ENCODE peak calls at places on chromosomes 13 and 19, in four cellular contexts. T is H9, W is left ventricle myocardium inferior, H is endodermal cell. Z is an unnamed sample.

GRCh38 chr13:28173793-28174192 is 35.4 kb downstream of the PAN3 start:
- DNase-seq in W (no peak), T (no peak), H (no peak), Z (no peak)

GRCh38 chr19:51458051-51458645 is at the start of gene SIGLEC8:
- DNase-seq in W (no peak), H (no peak), T (no peak), Z (no peak)

GRCh38 chr19:39568604-39569003 is 28.6 kb upstream of the EID2 start:
- DNase-seq in T (no peak), W (no peak), H (no peak), Z (no peak)

GRCh38 chr19:55526216-55527196 is 10.4 kb downstream of the SBK2 start:
- DNase-seq in H (peak; percentile 89), T (no peak), W (peak; percentile 82), Z (peak; percentile 21)

GRCh38 chr13:43388282-43389034 is 365.1 kb downstream of the DNAJC15 start:
- DNase-seq in H (no peak), T (no peak), W (no peak), Z (no peak)

GRCh38 chr19:45780448-45781281 is 1.6 kb downstream of the DMPK start:
- DNase-seq in T (no peak), H (no peak), W (no peak), Z (no peak)

GRCh38 chr13:43522788-43523187 is 264.0 kb downstream of the ENOX1 start:
- DNase-seq in H (no peak), W (no peak), T (no peak), Z (no peak)

GRCh38 chr13:97222934-97223710 is 989 bp downstream of the MBNL2 start:
- DNase-seq in H (no peak), T (no peak), W (no peak), Z (no peak)

GRCh38 chr13:85586422-85586831 is 212.8 kb downstream of the SLITRK6 start:
- DNase-seq in T (no peak), W (no peak), H (no peak), Z (no peak)

GRCh38 chr19:3852614-3853254 is 16.1 kb downstream of the ZFR2 start:
- DNase-seq in H (peak; percentile 75), W (no peak), T (no peak), Z (no peak)

GRCh38 chr13:49935171-49936084 is 712 bp downstream of the SPRYD7 start:
- DNase-seq in T (peak; percentile 66), W (peak; percentile 36), H (peak; percentile 85), Z (no peak)

GRCh38 chr19:41064974-41065569 is 23.2 kb upstream of the CYP2A13 start:
- DNase-seq in T (peak; percentile 54), H (peak; percentile 63), W (no peak), Z (no peak)

GRCh38 chr13:109214393-109214792 is 572.0 kb downstream of the IRS2 start:
- DNase-seq in T (no peak), W (no peak), H (no peak), Z (no peak)

GRCh38 chr13:27919299-27919933 is 384 bp upstream of the PDX1 start:
- DNase-seq in T (no peak), H (no peak), W (no peak), Z (no peak)

GRCh38 chr19:16446108-16447014 is 25.4 kb downstream of the EPS15L1 start:
- DNase-seq in T (no peak), W (no peak), H (no peak), Z (peak; percentile 76)

GRCh38 chr13:114035583-114036501 is 62.0 kb upstream of the C13orf46 start:
- DNase-seq in W (peak; percentile 54), H (no peak), T (no peak), Z (no peak)

GRCh38 chr13:49669735-49670309 is 21.5 kb downstream of the EBPL start:
- DNase-seq in T (peak; percentile 72), W (no peak), H (peak; percentile 83), Z (peak; percentile 66)

GRCh38 chr19:29484876-29485275 is 40.9 kb upstream of the VSTM2B start:
- DNase-seq in T (peak; percentile 5), H (peak; percentile 26), W (no peak), Z (no peak)

GRCh38 chr13:99153219-99153618 is 47.4 kb upstream of the UBAC2 start:
- DNase-seq in T (no peak), H (no peak), W (no peak), Z (no peak)

GRCh38 chr19:35738887-35739229 is 3.4 kb downstream of the IGFLR1 start:
- DNase-seq in T (no peak), W (no peak), H (no peak), Z (no peak)
- TF ChIP-seq CTCF in T (no peak), W (no peak), H (no peak), Z (no peak)

GRCh38 chr19:47102561-47103135 is 10.9 kb downstream of the ZC3H4 start:
- DNase-seq in W (no peak), H (no peak), T (no peak), Z (peak; percentile 56)
- H3K4me1 ChIP-seq in W (peaks cover 84% of the 10 kb centered on the region), H (no peaks in the 10 kb centered on the region), T (peaks cover 4% of the 10 kb centered on the region), Z (peaks cover 47% of the 10 kb centered on the region)

GRCh38 chr19:6272913-6273600 is 6.7 kb downstream of the MLLT1 start:
- DNase-seq in T (no peak), W (no peak), H (no peak), Z (no peak)

GRCh38 chr19:6271251-6271650 is 8.5 kb downstream of the MLLT1 start:
- DNase-seq in T (peak; percentile 55), W (no peak), H (peak; percentile 80), Z (peak; percentile 77)

GRCh38 chr19:6273701-6274601 is 5.8 kb downstream of the MLLT1 start:
- DNase-seq in H (no peak), W (peak; percentile 84), T (no peak), Z (peak; percentile 92)

GRCh38 chr19:6271721-6272410 is 7.9 kb downstream of the MLLT1 start:
- DNase-seq in H (peak; percentile 53), T (peak; percentile 48), W (peak; percentile 93), Z (peak; percentile 90)

DNA sequence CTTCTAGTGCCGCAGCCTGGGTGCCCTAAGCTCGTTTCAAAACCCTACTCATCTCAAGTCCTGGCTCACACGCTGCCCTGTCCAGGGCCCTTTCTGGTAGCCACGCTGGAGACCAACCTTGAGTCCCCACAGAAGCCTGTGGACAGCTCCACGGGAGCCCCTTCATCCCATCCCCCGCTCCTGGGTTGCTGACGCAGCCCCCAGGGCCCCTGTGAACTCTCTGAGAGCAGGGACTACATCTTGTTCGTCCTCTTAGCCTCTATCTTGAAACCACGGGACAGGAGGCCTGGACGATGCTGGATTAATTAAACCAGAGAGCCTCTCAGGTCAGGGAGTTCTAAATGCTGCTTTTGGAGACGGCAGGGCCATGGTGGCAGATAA is 7.4 kb downstream of the MLLT1 start:
- DNase-seq in T (no peak), H (no peak), W (no peak), Z (no peak)
- TF ChIP-seq CTCF in T (no peak), H (no peak), W (no peak), Z (no peak)

GRCh38 chr13:46178143-46178542 is 3.8 kb downstream of the LCP1 start:
- DNase-seq in W (no peak), H (no peak), T (no peak), Z (no peak)
- H3K4me1 ChIP-seq in W (no peaks in the 10 kb centered on the region), H (peaks cover 4% of the 10 kb centered on the region), T (peaks cover 3% of the 10 kb centered on the region), Z (no peaks in the 10 kb centered on the region)

GRCh38 chr19:49224856-49225255 is 67.3 kb downstream of the TRPM4 start:
- DNase-seq in H (peak; percentile 89), W (peak; percentile 32), T (peak; percentile 87), Z (peak; percentile 57)
- TF ChIP-seq CTCF in H (peak; percentile 80), W (peak; percentile 51), T (peak; percentile 74), Z (peak; percentile 48)

GRCh38 chr13:32073180-32073864 is 41.7 kb downstream of the FRY start:
- DNase-seq in H (no peak), W (no peak), T (no peak), Z (no peak)
- H3K4me1 ChIP-seq in H (no peaks in the 10 kb centered on the region), W (peaks cover 65% of the 10 kb centered on the region), T (no peaks in the 10 kb centered on the region), Z (no peaks in the 10 kb centered on the region)

GRCh38 chr19:1465191-1466016 is 13.6 kb downstream of the C19orf25 start:
- DNase-seq in W (no peak), T (peak; percentile 81), H (peak; percentile 89), Z (peak; percentile 47)
- TF ChIP-seq CTCF in W (peak; percentile 70), T (peak; percentile 67), H (peak; percentile 74), Z (peak; percentile 53)

DNA sequence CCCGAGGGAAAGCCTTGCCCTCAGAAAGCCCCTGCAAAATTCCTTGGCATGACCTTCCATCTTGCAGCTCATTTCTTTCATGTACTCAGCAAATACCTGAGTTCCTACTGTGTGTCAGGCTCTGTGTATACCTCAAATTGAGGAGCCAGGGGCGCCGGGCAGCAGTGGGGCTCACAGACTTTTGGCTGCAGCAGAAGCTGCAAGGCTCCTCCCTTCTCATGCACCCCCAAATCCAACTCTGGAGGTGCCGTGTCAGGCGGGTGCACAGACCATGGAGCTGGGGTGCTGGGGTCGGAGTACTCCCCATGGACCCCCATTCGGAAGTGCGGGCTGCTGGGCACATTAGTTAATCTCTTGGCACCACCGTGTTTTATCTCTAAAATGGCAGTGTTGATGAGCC is 72.3 kb downstream of the COL4A2 start:
- DNase-seq in H (no peak), T (no peak), W (no peak), Z (no peak)
- H3K4me1 ChIP-seq in H (no peaks in the 10 kb centered on the region), T (peaks cover 2% of the 10 kb centered on the region), W (peaks cover 84% of the 10 kb centered on the region), Z (peaks cover 39% of the 10 kb centered on the region)